ENCODE peak calls at places on chromosomes 6 and 20, in four cellular contexts. S, D, F and P are unnamed samples. For H3K27me3, the result is how much of the 10 kb centered on the place peaks cover.

GRCh38 chr6:13159295-13159694 is 169.0 kb downstream of the TBC1D7 start:
- DNase-seq in S (no peak), D (no peak), F (no peak), P (no peak)

GRCh38 chr6:97850458-97851218 is 567.6 kb upstream of the MMS22L start:
- DNase-seq in S (no peak), D (no peak), F (no peak), P (no peak)

GRCh38 chr20:50193169-50193850 is 2.7 kb downstream of the CEBPB start:
- DNase-seq in S (peak), D (peak), F (no peak), P (no peak)

GRCh38 chr20:50369225-50370035 is 140.8 kb upstream of the PTPN1 start:
- DNase-seq in S (peak), D (no peak), F (no peak), P (no peak)

GRCh38 chr6:34518669-34519365 is 37.3 kb downstream of the SPDEF start:
- DNase-seq in S (peak), D (peak), F (no peak), P (no peak)

GRCh38 chr6:7818480-7819165 is 92.0 kb downstream of the TXNDC5 start:
- DNase-seq in S (no peak), D (peak), F (no peak), P (no peak)

GRCh38 chr6:46015119-46015968 is at the start of gene CLIC5:
- DNase-seq in S (peak), D (peak), F (no peak), P (peak)

GRCh38 chr20:60900581-60900980 is 351.5 kb upstream of the CDH4 start:
- DNase-seq in S (no peak), D (no peak), F (no peak), P (no peak)

GRCh38 chr20:62813588-62813987 is 3.3 kb upstream of the COL9A3 start:
- DNase-seq in S (no peak), D (no peak), F (no peak), P (no peak)

GRCh38 chr6:169177516-169178196 is 76.0 kb downstream of the THBS2 start:
- DNase-seq in S (no peak), D (no peak), F (no peak), P (no peak)

GRCh38 chr6:49906511-49906910 is 40.2 kb upstream of the CRISP1 start:
- DNase-seq in S (no peak), D (peak), F (no peak), P (no peak)

GRCh38 chr6:122821095-122821494 is 32.0 kb downstream of the SMPDL3A start:
- DNase-seq in S (no peak), D (no peak), F (no peak), P (no peak)

GRCh38 chr20:62622877-62623487 is 19.3 kb upstream of the SLCO4A1 start:
- DNase-seq in S (peak), D (peak), F (no peak), P (no peak)

GRCh38 chr20:25281541-25281991 is 33.7 kb downstream of the PYGB start:
- DNase-seq in S (peak), D (peak), F (no peak), P (no peak)

GRCh38 chr20:20237093-20237959 is 130.6 kb upstream of the INSM1 start:
- DNase-seq in S (no peak), D (peak), F (peak), P (no peak)

GRCh38 chr20:34561661-34562060 is 3.1 kb downstream of the MAP1LC3A start:
- DNase-seq in S (no peak), D (no peak), F (no peak), P (no peak)

GRCh38 chr6:80357674-80358073 is 251.2 kb downstream of the BCKDHB start:
- DNase-seq in S (no peak), D (no peak), F (no peak), P (no peak)

GRCh38 chr20:23149623-23150279 is 63.6 kb upstream of the CD93 start:
- DNase-seq in S (no peak), D (peak), F (no peak), P (no peak)

GRCh38 chr20:12056836-12057235 is 139.1 kb downstream of the BTBD3 start:
- DNase-seq in S (no peak), D (no peak), F (no peak), P (no peak)

GRCh38 chr6:23180504-23181293 is 611.3 kb downstream of the HDGFL1 start:
- DNase-seq in S (no peak), D (no peak), F (peak), P (no peak)

GRCh38 chr6:13671742-13672141 is 39.9 kb downstream of the RANBP9 start:
- DNase-seq in S (no peak), D (no peak), F (no peak), P (no peak)

GRCh38 chr6:162873537-162873936 is 145.8 kb downstream of the PACRG start:
- DNase-seq in S (no peak), D (no peak), F (no peak), P (no peak)

GRCh38 chr6:45002390-45002789 is 325.7 kb upstream of the RUNX2 start:
- DNase-seq in S (no peak), D (no peak), F (no peak), P (no peak)

GRCh38 chr6:167426620-167427019 is 101.7 kb downstream of the TTLL2 start:
- DNase-seq in S (no peak), D (no peak), F (no peak), P (no peak)

GRCh38 chr20:54573838-54574237 is 98.4 kb downstream of the DOK5 start:
- DNase-seq in S (no peak), D (no peak), F (no peak), P (no peak)

GRCh38 chr6:13251242-13251641 is 77.1 kb downstream of the TBC1D7 start:
- DNase-seq in S (no peak), D (no peak), F (no peak), P (no peak)

GRCh38 chr6:110270166-110270565 is 88.0 kb downstream of the METTL24 start:
- DNase-seq in S (no peak), D (no peak), F (no peak), P (no peak)

GRCh38 chr6:56775498-56776166 is 132.9 kb upstream of the DST start:
- DNase-seq in S (no peak), D (no peak), F (no peak), P (no peak)

GRCh38 chr20:6028795-6029194 is 25.1 kb downstream of the LRRN4 start:
- DNase-seq in S (no peak), D (no peak), F (no peak), P (no peak)

GRCh38 chr20:56417911-56418310 is 5.9 kb downstream of the CASS4 start:
- DNase-seq in S (no peak), D (no peak), F (no peak), P (no peak)

GRCh38 chr6:108850669-108851467 is 2.6 kb downstream of the ARMC2 start:
- DNase-seq in S (no peak), D (no peak), F (peak), P (no peak)

GRCh38 chr6:3181105-3181504 is 23.8 kb upstream of the TUBB2A start:
- DNase-seq in S (no peak), D (no peak), F (no peak), P (no peak)

GRCh38 chr20:4998160-4998651 is 3.1 kb downstream of the SLC23A2 start:
- DNase-seq in S (no peak), D (no peak), F (no peak), P (no peak)

GRCh38 chr6:127459231-127459641 is at the start of gene KIAA0408:
- DNase-seq in S (no peak), D (peak), F (peak), P (no peak)

GRCh38 chr20:46761566-46761965 is 52.1 kb downstream of the SLC2A10 start:
- DNase-seq in S (no peak), D (no peak), F (no peak), P (no peak)

GRCh38 chr20:46757135-46757534 is 47.7 kb downstream of the SLC2A10 start:
- DNase-seq in S (no peak), D (no peak), F (no peak), P (no peak)

GRCh38 chr20:46756419-46756818 is 47.0 kb downstream of the SLC2A10 start:
- DNase-seq in S (no peak), D (no peak), F (no peak), P (no peak)

GRCh38 chr20:46757754-46758678 is 48.6 kb downstream of the SLC2A10 start:
- DNase-seq in S (no peak), D (peak), F (peak), P (peak)

GRCh38 chr20:46758929-46759669 is 49.6 kb downstream of the SLC2A10 start:
- DNase-seq in S (no peak), D (no peak), F (no peak), P (no peak)
- TF ChIP-seq CTCF in S (no peak), D (no peak), F (no peak), P (no peak)

GRCh38 chr6:87897581-87898147 is 150.0 kb upstream of the SPACA1 start:
- DNase-seq in S (no peak), D (no peak), F (no peak), P (no peak)
- H3K27ac ChIP-seq in S (no peak), D (no peak), F (no peak), P (no peak)

DNA sequence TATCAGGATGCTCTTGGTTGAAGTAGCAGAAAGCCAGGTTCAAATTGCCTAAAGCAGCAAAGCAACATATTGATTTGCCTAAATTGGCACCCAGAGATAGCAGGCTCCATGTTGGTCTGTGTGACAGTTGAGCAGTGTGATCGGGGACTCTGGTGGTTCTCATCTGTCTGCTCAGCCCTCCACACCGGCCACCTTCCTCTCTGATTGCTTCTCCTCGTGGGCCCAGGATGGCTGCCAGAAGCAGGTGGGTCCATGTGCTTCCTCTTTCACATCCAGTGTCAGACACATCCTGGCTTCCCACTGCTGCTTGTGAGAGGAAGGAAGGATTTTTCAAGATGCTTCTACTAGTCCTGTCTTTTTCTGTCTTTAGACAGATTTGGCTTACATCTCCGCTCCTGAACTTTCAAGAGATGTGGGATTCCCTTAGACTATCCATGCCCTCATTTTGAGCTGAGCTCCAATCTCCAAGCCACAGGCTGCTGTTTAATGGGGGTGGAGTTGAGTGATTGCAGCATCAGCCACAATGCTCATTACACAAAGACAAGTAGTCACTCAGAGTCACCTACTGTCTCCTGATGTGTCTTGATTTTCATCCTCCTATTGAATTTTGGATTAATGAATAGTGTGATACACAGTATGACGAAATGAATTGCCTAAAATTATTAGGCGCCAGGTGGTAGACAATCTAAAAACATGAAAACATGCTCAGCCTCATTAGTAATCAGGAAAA is 122.2 kb downstream of the ZDHHC14 start:
- DNase-seq in S (no peak), D (no peak), F (no peak), P (no peak)
- H3K27me3 ChIP-seq in S (under half), D (under half), F (under half), P (under half)

GRCh38 chr20:42181064-42181463 is 562.9 kb upstream of the CHD6 start:
- DNase-seq in S (no peak), D (no peak), F (no peak), P (no peak)
- TF ChIP-seq CTCF in S (no peak), D (no peak), F (no peak), P (no peak)

GRCh38 chr6:170288091-170288631 is 2.7 kb downstream of the DLL1 start:
- DNase-seq in S (no peak), D (peak), F (peak), P (no peak)

GRCh38 chr6:170287371-170287876 is 3.5 kb downstream of the DLL1 start:
- DNase-seq in S (no peak), D (peak), F (peak), P (no peak)

GRCh38 chr6:170289971-170290305 is 940 bp downstream of the DLL1 start:
- DNase-seq in S (no peak), D (no peak), F (peak), P (no peak)

GRCh38 chr6:170290306-170291128 is at the start of gene DLL1:
- DNase-seq in S (peak), D (peak), F (peak), P (no peak)

DNA sequence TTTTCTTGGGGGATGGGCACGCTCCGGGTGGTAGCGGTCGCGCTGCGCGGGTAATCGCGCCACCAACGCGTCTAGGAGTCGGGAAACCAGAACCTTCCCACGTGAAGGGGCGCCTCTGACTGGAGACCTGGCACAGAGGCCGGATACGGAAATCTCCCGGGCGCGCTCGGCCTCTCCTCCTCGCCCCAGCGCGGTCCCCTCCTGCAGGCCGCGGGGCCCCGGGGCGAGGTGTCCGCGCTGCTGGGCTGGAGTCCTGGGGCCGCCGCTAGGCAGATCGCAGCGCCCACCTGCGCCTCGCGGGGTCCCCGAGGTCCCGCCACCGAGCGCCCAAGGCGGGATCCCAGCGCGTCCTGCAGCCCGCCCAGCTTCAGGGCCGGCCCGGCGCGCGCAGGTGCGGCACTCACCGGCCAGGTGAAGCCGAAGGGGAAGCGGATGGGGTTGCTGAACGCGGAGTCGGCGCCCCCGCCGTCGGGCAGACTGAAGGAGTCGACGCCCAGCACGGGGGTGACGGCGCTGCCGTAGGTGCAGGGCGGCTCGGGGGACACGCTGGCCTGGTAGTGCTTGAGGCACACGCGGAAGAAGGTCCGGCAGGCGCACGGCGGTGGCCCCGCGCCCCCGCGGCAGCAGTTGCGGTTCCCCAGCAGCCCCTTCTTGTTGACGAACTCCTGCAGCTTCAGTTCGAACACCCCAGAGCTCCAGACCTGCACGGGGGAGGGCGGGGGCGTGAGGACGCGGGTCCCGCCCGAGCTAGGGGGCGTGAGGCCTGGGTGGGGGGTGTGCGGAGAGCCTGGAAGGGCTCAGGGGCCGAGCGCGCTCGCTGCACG is 1.6 kb downstream of the DLL1 start:
- DNase-seq in S (no peak), D (peak), F (peak), P (peak)
- H3K27ac ChIP-seq in S (peak), D (no peak), F (no peak), P (no peak)

GRCh38 chr20:976033-976432 is 26.1 kb downstream of the RSPO4 start:
- DNase-seq in S (no peak), D (no peak), F (no peak), P (no peak)
- H3K27me3 ChIP-seq in S (under half), D (under half), F (under half), P (under half)